ENCODE peak calls at places on chromosomes 2 and 18, in five cellular contexts. Q is AG04450; D is neuronal stem cell; G is stimulated activated CD8-positive, alpha-beta memory T cell treated with anti-CD3 and anti-CD28 coated beads, Interleukin-12 subunit alpha, Interleukin-12 subunit beta, amount 100 ng/mL, for 4 hours; T is effector CD4-positive, alpha-beta T cell. K is an unnamed sample.

GRCh38 chr2:60359569-60359968 is 193.9 kb downstream of the BCL11A start:
- DNase-seq in Q (no peak), D (no peak), G (no peak), T (no peak), K (no peak)

GRCh38 chr2:30871980-30872789 is 64.9 kb upstream of the CAPN13 start:
- DNase-seq in Q (no peak), D (peak), G (no peak), T (no peak), K (no peak)

GRCh38 chr2:237600205-237600846 is 9.8 kb upstream of the RAB17 start:
- DNase-seq in Q (no peak), D (no peak), G (no peak), T (no peak), K (no peak)

GRCh38 chr2:232833830-232834229 is 36.2 kb upstream of the SNORC start:
- DNase-seq in Q (no peak), D (no peak), G (no peak), T (no peak), K (no peak)

GRCh38 chr18:73615506-73615905 is 532.1 kb downstream of the FBXO15 start:
- DNase-seq in Q (no peak), D (no peak), G (no peak), T (no peak), K (no peak)

GRCh38 chr18:55322176-55322735 is 265.7 kb downstream of the TCF4 start:
- DNase-seq in Q (peak), D (peak), G (no peak), T (no peak), K (peak)

GRCh38 chr2:100011272-100011711 is 131.1 kb downstream of the AFF3 start:
- DNase-seq in Q (peak), D (no peak), G (no peak), T (no peak), K (no peak)

GRCh38 chr2:221372156-221372870 is 199.8 kb downstream of the EPHA4 start:
- DNase-seq in Q (no peak), D (peak), G (no peak), T (no peak), K (no peak)

GRCh38 chr2:9170458-9171130 is 36.0 kb upstream of the ASAP2 start:
- DNase-seq in Q (no peak), D (no peak), G (no peak), T (no peak), K (no peak)

GRCh38 chr2:107730898-107731297 is 95.8 kb upstream of the RGPD4 start:
- DNase-seq in Q (no peak), D (no peak), G (no peak), T (no peak), K (no peak)

GRCh38 chr2:42859006-42859552 is 66.7 kb upstream of the HAAO start:
- DNase-seq in Q (peak), D (peak), G (peak), T (peak), K (no peak)

GRCh38 chr2:189782221-189782671 is 1.9 kb downstream of the ORMDL1 start:
- DNase-seq in Q (no peak), D (no peak), G (no peak), T (no peak), K (no peak)

GRCh38 chr2:10241641-10242430 is 60.9 kb upstream of the HPCAL1 start:
- DNase-seq in Q (no peak), D (no peak), G (no peak), T (no peak), K (peak)

GRCh38 chr2:12948963-12949353 is 232.2 kb downstream of the TRIB2 start:
- DNase-seq in Q (no peak), D (no peak), G (no peak), T (no peak), K (no peak)

GRCh38 chr2:174633621-174633927 is 36.0 kb upstream of the WIPF1 start:
- DNase-seq in Q (no peak), D (no peak), G (no peak), T (no peak), K (no peak)

GRCh38 chr18:9968081-9968848 is 54.4 kb downstream of the VAPA start:
- DNase-seq in Q (no peak), D (no peak), G (no peak), T (no peak), K (no peak)

GRCh38 chr2:240325654-240326031 is 109.8 kb upstream of the GPC1 start:
- DNase-seq in Q (no peak), D (no peak), G (no peak), T (no peak), K (no peak)

GRCh38 chr18:76658627-76659026 is 163.6 kb upstream of the ZNF516 start:
- DNase-seq in Q (no peak), D (peak), G (no peak), T (no peak), K (no peak)

GRCh38 chr2:174964404-174964803 is 40.8 kb downstream of the CHN1 start:
- DNase-seq in Q (no peak), D (peak), G (no peak), T (no peak), K (no peak)

GRCh38 chr18:13247506-13247905 is 28.9 kb downstream of the LDLRAD4 start:
- DNase-seq in Q (no peak), D (no peak), G (no peak), T (no peak), K (peak)

GRCh38 chr2:160220545-160221009 is 20.5 kb upstream of the ITGB6 start:
- DNase-seq in Q (no peak), D (no peak), G (no peak), T (no peak), K (no peak)

GRCh38 chr2:2838548-2838845 is 507.4 kb upstream of the MYT1L start:
- DNase-seq in Q (no peak), D (no peak), G (no peak), T (no peak), K (no peak)

GRCh38 chr2:157858846-157859245 is 17.3 kb downstream of the ACVR1 start:
- DNase-seq in Q (no peak), D (no peak), G (no peak), T (no peak), K (no peak)

K was measured in upper lobe of right lung.